ENCODE peak calls at places on chromosomes 11 and 22, in nine cellular contexts. D is spleen; A is activated CD8-positive, alpha-beta memory T cell treated with anti-CD3 and anti-CD28 coated beads for 24 hours; O is NAMALWA; N is T-helper 9 cell; P is DMS153; R is H9; J is Daoy; Z is body of pancreas. Y is an unnamed sample.
A peak's percentile ranks its signal among the peaks of the same experiment; 100 is the strongest.

GRCh38 chr11:15073361-15074205 is at the start of gene CALCB:
- DNase-seq in D (no peak), A (peak; percentile 77), O (no peak), N (no peak), P (peak; percentile 32), R (peak; percentile 81), J (peak; percentile 39), Z (peak; percentile 42), Y (peak; percentile 43)

GRCh38 chr11:86511086-86511551 is 136.4 kb downstream of the CCDC81 start:
- DNase-seq in D (no peak), A (no peak), O (no peak), N (no peak), P (no peak), R (no peak), J (no peak), Z (no peak), Y (peak; percentile 45)

GRCh38 chr11:3095712-3096361 is 38.6 kb upstream of the CARS1 start:
- DNase-seq in D (no peak), A (peak; percentile 21), O (no peak), N (no peak), P (no peak), R (no peak), J (peak; percentile 79), Z (no peak), Y (peak; percentile 74)

GRCh38 chr11:34204396-34205279 is 99.2 kb downstream of the NAT10 start:
- DNase-seq in D (no peak), A (no peak), O (no peak), N (no peak), P (peak; percentile 19), R (no peak), J (peak; percentile 82), Z (no peak), Y (peak; percentile 75)

GRCh38 chr11:114787126-114787525 is 108.8 kb downstream of the NXPE2 start:
- DNase-seq in D (no peak), A (no peak), O (no peak), N (no peak), P (no peak), R (no peak), J (no peak), Z (no peak), Y (no peak)

GRCh38 chr22:22450343-22450839 is 58.2 kb downstream of the ZNF280B start:
- DNase-seq in D (peak; percentile 80), A (no peak), O (peak; percentile 84), N (no peak), P (no peak), R (no peak), J (no peak), Z (no peak), Y (no peak)

GRCh38 chr11:16412525-16413194 is 56.3 kb upstream of the SOX6 start:
- DNase-seq in D (no peak), A (no peak), O (no peak), N (no peak), P (no peak), R (no peak), J (no peak), Z (no peak), Y (no peak)

GRCh38 chr22:36106910-36107309 is 53.6 kb downstream of the APOL3 start:
- DNase-seq in D (no peak), A (no peak), O (no peak), N (no peak), P (no peak), R (no peak), J (no peak), Z (no peak), Y (no peak)

GRCh38 chr11:3222003-3222855 is 3.6 kb upstream of the MRGPRG start:
- DNase-seq in D (peak; percentile 62), A (peak; percentile 38), O (no peak), N (no peak), P (no peak), R (peak; percentile 26), J (no peak), Z (no peak), Y (no peak)

GRCh38 chr22:45640941-45641621 is 30.6 kb upstream of the ATXN10 start:
- DNase-seq in D (no peak), A (peak; percentile 37), O (no peak), N (no peak), P (no peak), R (no peak), J (no peak), Z (no peak), Y (no peak)

GRCh38 chr11:131889760-131890620 is 519.6 kb downstream of the NTM start:
- DNase-seq in D (no peak), A (no peak), O (no peak), N (no peak), P (peak; percentile 11), R (no peak), J (no peak), Z (no peak), Y (no peak)

GRCh38 chr11:94623120-94623735 is 56.1 kb downstream of the PIWIL4 start:
- DNase-seq in D (no peak), A (no peak), O (peak; percentile 91), N (peak; percentile 2), P (peak; percentile 86), R (peak; percentile 84), J (peak; percentile 69), Z (peak; percentile 58), Y (peak; percentile 78)

GRCh38 chr11:35466058-35466457 is 46.7 kb upstream of the SLC1A2 start:
- DNase-seq in D (no peak), A (no peak), O (no peak), N (no peak), P (no peak), R (no peak), J (no peak), Z (no peak), Y (no peak)

GRCh38 chr11:8252946-8253345 is 10.7 kb downstream of the LMO1 start:
- DNase-seq in D (peak; percentile 61), A (no peak), O (no peak), N (no peak), P (no peak), R (peak; percentile 18), J (no peak), Z (no peak), Y (no peak)

GRCh38 chr22:23608583-23608982 is 23.5 kb downstream of the DRICH1 start:
- DNase-seq in D (no peak), A (no peak), O (no peak), N (no peak), P (no peak), R (peak; percentile 67), J (peak; percentile 24), Z (no peak), Y (peak; percentile 9)

GRCh38 chr11:132588366-132588765 is 943.9 kb downstream of the OPCML start:
- DNase-seq in D (no peak), A (no peak), O (no peak), N (no peak), P (no peak), R (no peak), J (no peak), Z (no peak), Y (no peak)

GRCh38 chr11:77842451-77843121 is 21.6 kb downstream of the AAMDC start:
- DNase-seq in D (no peak), A (no peak), O (no peak), N (no peak), P (no peak), R (no peak), J (no peak), Z (no peak), Y (no peak)

GRCh38 chr11:49208006-49208721 is at the start of gene FOLH1:
- DNase-seq in D (peak; percentile 75), A (no peak), O (no peak), N (no peak), P (no peak), R (peak; percentile 42), J (no peak), Z (peak; percentile 12), Y (no peak)

GRCh38 chr11:70510571-70510970 is 112.2 kb downstream of the CTTN start:
- DNase-seq in D (peak; percentile 40), A (no peak), O (no peak), N (no peak), P (no peak), R (no peak), J (no peak), Z (no peak), Y (no peak)

GRCh38 chr11:105244157-105244820 is 104.7 kb upstream of the CARD18 start:
- DNase-seq in D (no peak), A (no peak), O (no peak), N (no peak), P (no peak), R (no peak), J (peak; percentile 75), Z (no peak), Y (no peak)

GRCh38 chr22:47810505-47811500 is 1048.4 kb downstream of the TBC1D22A start:
- DNase-seq in D (no peak), A (peak; percentile 24), O (no peak), N (no peak), P (no peak), R (no peak), J (no peak), Z (no peak), Y (no peak)

GRCh38 chr11:5196067-5196466 is 4.4 kb downstream of the OR51V1 start:
- DNase-seq in D (no peak), A (no peak), O (no peak), N (no peak), P (no peak), R (peak; percentile 40), J (no peak), Z (no peak), Y (no peak)

GRCh38 chr22:33842421-33843094 is 77.7 kb downstream of the LARGE1 start:
- DNase-seq in D (no peak), A (no peak), O (peak; percentile 96), N (no peak), P (peak; percentile 83), R (no peak), J (no peak), Z (no peak), Y (no peak)